ENCODE peak calls at places on chromosome 4, in ten cellular contexts. One of them, this sample, is unnamed.

GRCh38 chr4:138507527-138507926 is 265.4 kb upstream of the SLC7A11 start:
- DNase-seq in sciatic nerve: no peak
- DNase-seq in GM04504: no peak
- DNase-seq in T-helper 2 cell: no peak
- DNase-seq in NCI-H1092 treated with DMSO at 0.1 percent for 48 hours: no peak
- DNase-seq in transverse colon: no peak
- DNase-seq in head of caudate nucleus: no peak
- DNase-seq in HTR-8/SVneo: no peak
- DNase-seq in Right ventricle myocardium inferior: no peak
- DNase-seq in NCI-H460: no peak
- DNase-seq in this sample: no peak

GRCh38 chr4:185559913-185560281 is 24.6 kb upstream of the PDLIM3 start:
- DNase-seq in HTR-8/SVneo: peak
- DNase-seq in sciatic nerve: no peak
- DNase-seq in T-helper 2 cell: no peak
- DNase-seq in NCI-H460: peak
- DNase-seq in transverse colon: no peak
- DNase-seq in GM04504: no peak
- DNase-seq in head of caudate nucleus: peak
- DNase-seq in Right ventricle myocardium inferior: no peak
- DNase-seq in NCI-H1092 treated with DMSO at 0.1 percent for 48 hours: no peak
- DNase-seq in this sample: peak

GRCh38 chr4:3413675-3414420 is 27.9 kb upstream of the HGFAC start:
- DNase-seq in sciatic nerve: peak
- DNase-seq in Right ventricle myocardium inferior: peak
- DNase-seq in NCI-H460: no peak
- DNase-seq in GM04504: no peak
- DNase-seq in T-helper 2 cell: no peak
- DNase-seq in NCI-H1092 treated with DMSO at 0.1 percent for 48 hours: no peak
- DNase-seq in head of caudate nucleus: no peak
- DNase-seq in transverse colon: no peak
- DNase-seq in HTR-8/SVneo: no peak
- DNase-seq in this sample: peak

GRCh38 chr4:83115000-83115399 is 471 bp upstream of the PLAC8 start:
- DNase-seq in transverse colon: no peak
- DNase-seq in Right ventricle myocardium inferior: no peak
- DNase-seq in GM04504: no peak
- DNase-seq in NCI-H460: no peak
- DNase-seq in HTR-8/SVneo: no peak
- DNase-seq in head of caudate nucleus: no peak
- DNase-seq in sciatic nerve: no peak
- DNase-seq in NCI-H1092 treated with DMSO at 0.1 percent for 48 hours: no peak
- DNase-seq in T-helper 2 cell: no peak
- DNase-seq in this sample: no peak

GRCh38 chr4:108144451-108144850 is 24.3 kb downstream of the LEF1 start:
- DNase-seq in NCI-H460: no peak
- DNase-seq in GM04504: no peak
- DNase-seq in transverse colon: no peak
- DNase-seq in HTR-8/SVneo: no peak
- DNase-seq in NCI-H1092 treated with DMSO at 0.1 percent for 48 hours: no peak
- DNase-seq in sciatic nerve: no peak
- DNase-seq in Right ventricle myocardium inferior: no peak
- DNase-seq in T-helper 2 cell: peak
- DNase-seq in head of caudate nucleus: no peak
- DNase-seq in this sample: no peak

GRCh38 chr4:955161-955921 is 18.0 kb downstream of the DGKQ start:
- DNase-seq in HTR-8/SVneo: no peak
- DNase-seq in sciatic nerve: peak
- DNase-seq in NCI-H460: no peak
- DNase-seq in head of caudate nucleus: no peak
- DNase-seq in NCI-H1092 treated with DMSO at 0.1 percent for 48 hours: no peak
- DNase-seq in Right ventricle myocardium inferior: no peak
- DNase-seq in transverse colon: no peak
- DNase-seq in T-helper 2 cell: no peak
- DNase-seq in GM04504: no peak
- DNase-seq in this sample: peak

GRCh38 chr4:84582988-84583870 is at the start of gene CDS1:
- DNase-seq in sciatic nerve: peak
- DNase-seq in transverse colon: peak
- DNase-seq in Right ventricle myocardium inferior: peak
- DNase-seq in NCI-H460: no peak
- DNase-seq in NCI-H1092 treated with DMSO at 0.1 percent for 48 hours: peak
- DNase-seq in GM04504: no peak
- DNase-seq in head of caudate nucleus: peak
- DNase-seq in T-helper 2 cell: peak
- DNase-seq in HTR-8/SVneo: no peak
- DNase-seq in this sample: peak

GRCh38 chr4:18593297-18594002 is 571.9 kb upstream of the LCORL start:
- DNase-seq in head of caudate nucleus: no peak
- DNase-seq in sciatic nerve: peak
- DNase-seq in Right ventricle myocardium inferior: no peak
- DNase-seq in NCI-H460: peak
- DNase-seq in transverse colon: peak
- DNase-seq in T-helper 2 cell: peak
- DNase-seq in GM04504: peak
- DNase-seq in HTR-8/SVneo: peak
- DNase-seq in NCI-H1092 treated with DMSO at 0.1 percent for 48 hours: peak
- DNase-seq in this sample: no peak

GRCh38 chr4:24003476-24003875 is 113.6 kb upstream of the PPARGC1A start:
- DNase-seq in NCI-H1092 treated with DMSO at 0.1 percent for 48 hours: no peak
- DNase-seq in sciatic nerve: no peak
- DNase-seq in NCI-H460: no peak
- DNase-seq in HTR-8/SVneo: no peak
- DNase-seq in transverse colon: no peak
- DNase-seq in head of caudate nucleus: no peak
- DNase-seq in GM04504: no peak
- DNase-seq in Right ventricle myocardium inferior: no peak
- DNase-seq in T-helper 2 cell: no peak
- DNase-seq in this sample: no peak

GRCh38 chr4:145909331-145909730 is 29.3 kb downstream of the ZNF827 start:
- DNase-seq in transverse colon: peak
- DNase-seq in NCI-H460: peak
- DNase-seq in GM04504: no peak
- DNase-seq in Right ventricle myocardium inferior: peak
- DNase-seq in HTR-8/SVneo: no peak
- DNase-seq in head of caudate nucleus: peak
- DNase-seq in NCI-H1092 treated with DMSO at 0.1 percent for 48 hours: no peak
- DNase-seq in sciatic nerve: no peak
- DNase-seq in T-helper 2 cell: no peak
- DNase-seq in this sample: peak

GRCh38 chr4:174273960-174274359 is 9.5 kb downstream of the FBXO8 start:
- DNase-seq in NCI-H460: no peak
- DNase-seq in NCI-H1092 treated with DMSO at 0.1 percent for 48 hours: no peak
- DNase-seq in GM04504: no peak
- DNase-seq in sciatic nerve: no peak
- DNase-seq in head of caudate nucleus: no peak
- DNase-seq in Right ventricle myocardium inferior: no peak
- DNase-seq in transverse colon: no peak
- DNase-seq in T-helper 2 cell: no peak
- DNase-seq in HTR-8/SVneo: no peak
- DNase-seq in this sample: no peak

GRCh38 chr4:3644849-3645627 is 112.8 kb upstream of the LRPAP1 start:
- DNase-seq in NCI-H1092 treated with DMSO at 0.1 percent for 48 hours: no peak
- DNase-seq in GM04504: peak
- DNase-seq in Right ventricle myocardium inferior: peak
- DNase-seq in NCI-H460: peak
- DNase-seq in transverse colon: no peak
- DNase-seq in HTR-8/SVneo: peak
- DNase-seq in sciatic nerve: no peak
- DNase-seq in T-helper 2 cell: no peak
- DNase-seq in head of caudate nucleus: peak
- DNase-seq in this sample: peak